ENCODE peak calls at places on chromosomes 16 and 17, in eight cellular contexts. One of them, this sample, is unnamed.

GRCh38 chr17:58172369-58173071 is 5.7 kb downstream of the OR4D2 start:
- DNase-seq in thoracic aorta: no peak
- DNase-seq in colonic mucosa: no peak
- DNase-seq in hepatocyte: no peak
- DNase-seq in IMR-90: peak; percentile 4
- DNase-seq in mesendoderm: peak; percentile 91
- DNase-seq in naive thymus-derived CD4-positive, alpha-beta T cell: peak; percentile 61
- DNase-seq in endothelial cell of umbilical vein: no peak
- DNase-seq in this sample: no peak

GRCh38 chr17:65723356-65723928 is 162.0 kb upstream of the AXIN2 start:
- DNase-seq in thoracic aorta: no peak
- DNase-seq in colonic mucosa: no peak
- DNase-seq in hepatocyte: no peak
- DNase-seq in IMR-90: peak; percentile 28
- DNase-seq in mesendoderm: no peak
- DNase-seq in naive thymus-derived CD4-positive, alpha-beta T cell: no peak
- DNase-seq in endothelial cell of umbilical vein: peak; percentile 46
- DNase-seq in this sample: no peak

GRCh38 chr17:40410082-40410481 is 7.6 kb downstream of the TOP2A start:
- DNase-seq in thoracic aorta: no peak
- DNase-seq in colonic mucosa: no peak
- DNase-seq in hepatocyte: no peak
- DNase-seq in IMR-90: no peak
- DNase-seq in mesendoderm: no peak
- DNase-seq in naive thymus-derived CD4-positive, alpha-beta T cell: no peak
- DNase-seq in endothelial cell of umbilical vein: no peak
- DNase-seq in this sample: no peak

GRCh38 chr17:2809337-2809736 is 13.1 kb downstream of the RAP1GAP2 start:
- DNase-seq in thoracic aorta: no peak
- DNase-seq in colonic mucosa: no peak
- DNase-seq in hepatocyte: no peak
- DNase-seq in IMR-90: no peak
- DNase-seq in mesendoderm: no peak
- DNase-seq in naive thymus-derived CD4-positive, alpha-beta T cell: no peak
- DNase-seq in endothelial cell of umbilical vein: no peak
- DNase-seq in this sample: no peak

GRCh38 chr16:17590711-17591654 is 120.2 kb upstream of the XYLT1 start:
- DNase-seq in thoracic aorta: no peak
- DNase-seq in colonic mucosa: no peak
- DNase-seq in hepatocyte: no peak
- DNase-seq in IMR-90: no peak
- DNase-seq in mesendoderm: peak; percentile 9
- DNase-seq in naive thymus-derived CD4-positive, alpha-beta T cell: no peak
- DNase-seq in endothelial cell of umbilical vein: no peak
- DNase-seq in this sample: no peak

GRCh38 chr17:1294157-1294717 is 14.8 kb downstream of the TRARG1 start:
- DNase-seq in thoracic aorta: no peak
- DNase-seq in colonic mucosa: peak; percentile 28
- DNase-seq in hepatocyte: no peak
- DNase-seq in IMR-90: no peak
- DNase-seq in mesendoderm: no peak
- DNase-seq in naive thymus-derived CD4-positive, alpha-beta T cell: peak; percentile 93
- DNase-seq in endothelial cell of umbilical vein: no peak
- DNase-seq in this sample: no peak

GRCh38 chr17:329794-330420 is 22.7 kb downstream of the RPH3AL start:
- DNase-seq in thoracic aorta: no peak
- DNase-seq in colonic mucosa: no peak
- DNase-seq in hepatocyte: no peak
- DNase-seq in IMR-90: no peak
- DNase-seq in mesendoderm: no peak
- DNase-seq in naive thymus-derived CD4-positive, alpha-beta T cell: no peak
- DNase-seq in endothelial cell of umbilical vein: no peak
- DNase-seq in this sample: no peak

GRCh38 chr17:79803997-79804855 is 7.3 kb upstream of the CBX8 start:
- DNase-seq in thoracic aorta: no peak
- DNase-seq in colonic mucosa: no peak
- DNase-seq in hepatocyte: peak; percentile 55
- DNase-seq in IMR-90: no peak
- DNase-seq in mesendoderm: no peak
- DNase-seq in naive thymus-derived CD4-positive, alpha-beta T cell: peak; percentile 51
- DNase-seq in endothelial cell of umbilical vein: no peak
- DNase-seq in this sample: no peak

GRCh38 chr17:21291357-21291756 is 6.8 kb downstream of the MAP2K3 start:
- DNase-seq in thoracic aorta: no peak
- DNase-seq in colonic mucosa: no peak
- DNase-seq in hepatocyte: no peak
- DNase-seq in IMR-90: no peak
- DNase-seq in mesendoderm: no peak
- DNase-seq in naive thymus-derived CD4-positive, alpha-beta T cell: no peak
- DNase-seq in endothelial cell of umbilical vein: no peak
- DNase-seq in this sample: no peak

GRCh38 chr17:596287-596686 is 118.4 kb downstream of the VPS53 start:
- DNase-seq in thoracic aorta: no peak
- DNase-seq in colonic mucosa: no peak
- DNase-seq in hepatocyte: peak; percentile 21
- DNase-seq in IMR-90: peak; percentile 36
- DNase-seq in mesendoderm: no peak
- DNase-seq in naive thymus-derived CD4-positive, alpha-beta T cell: no peak
- DNase-seq in endothelial cell of umbilical vein: no peak
- DNase-seq in this sample: no peak

GRCh38 chr16:4327782-4328579 is 12.1 kb downstream of the GLIS2 start:
- DNase-seq in thoracic aorta: no peak
- DNase-seq in colonic mucosa: peak; percentile 73
- DNase-seq in hepatocyte: peak; percentile 93
- DNase-seq in IMR-90: peak; percentile 69
- DNase-seq in mesendoderm: peak; percentile 94
- DNase-seq in naive thymus-derived CD4-positive, alpha-beta T cell: peak; percentile 57
- DNase-seq in endothelial cell of umbilical vein: peak; percentile 72
- DNase-seq in this sample: peak; percentile 81

GRCh38 chr16:89009343-89010209 is 32.6 kb upstream of the CBFA2T3 start:
- DNase-seq in thoracic aorta: no peak
- DNase-seq in colonic mucosa: no peak
- DNase-seq in hepatocyte: peak; percentile 76
- DNase-seq in IMR-90: no peak
- DNase-seq in mesendoderm: peak; percentile 47
- DNase-seq in naive thymus-derived CD4-positive, alpha-beta T cell: peak; percentile 35
- DNase-seq in endothelial cell of umbilical vein: peak; percentile 16
- DNase-seq in this sample: no peak

GRCh38 chr16:73064227-73064995 is 16.5 kb upstream of the ZFHX3 start:
- DNase-seq in thoracic aorta: no peak
- DNase-seq in colonic mucosa: no peak
- DNase-seq in hepatocyte: no peak
- DNase-seq in IMR-90: peak; percentile 78
- DNase-seq in mesendoderm: peak; percentile 69
- DNase-seq in naive thymus-derived CD4-positive, alpha-beta T cell: no peak
- DNase-seq in endothelial cell of umbilical vein: peak; percentile 62
- DNase-seq in this sample: no peak

GRCh38 chr16:69243479-69243878 is 56.5 kb downstream of the SNTB2 start:
- DNase-seq in thoracic aorta: no peak
- DNase-seq in colonic mucosa: no peak
- DNase-seq in hepatocyte: no peak
- DNase-seq in IMR-90: peak; percentile 81
- DNase-seq in mesendoderm: no peak
- DNase-seq in naive thymus-derived CD4-positive, alpha-beta T cell: no peak
- DNase-seq in endothelial cell of umbilical vein: no peak
- DNase-seq in this sample: no peak

GRCh38 chr16:62700456-62701280 is 664.4 kb upstream of the CDH8 start:
- DNase-seq in thoracic aorta: no peak
- DNase-seq in colonic mucosa: no peak
- DNase-seq in hepatocyte: no peak
- DNase-seq in IMR-90: no peak
- DNase-seq in mesendoderm: no peak
- DNase-seq in naive thymus-derived CD4-positive, alpha-beta T cell: no peak
- DNase-seq in endothelial cell of umbilical vein: no peak
- DNase-seq in this sample: no peak
- H3K27ac ChIP-seq in thoracic aorta: no peak overlapping the region
- H3K27ac ChIP-seq in colonic mucosa: no peak overlapping the region
- H3K27ac ChIP-seq in hepatocyte: no peak overlapping the region
- H3K27ac ChIP-seq in IMR-90: no peak overlapping the region
- H3K27ac ChIP-seq in mesendoderm: no peak overlapping the region
- H3K27ac ChIP-seq in naive thymus-derived CD4-positive, alpha-beta T cell: no peak overlapping the region
- H3K27ac ChIP-seq in endothelial cell of umbilical vein: no peak overlapping the region
- H3K27ac ChIP-seq in this sample: no peak overlapping the region

GRCh38 chr17:7141824-7142223 is 27.2 kb upstream of the ASGR2 start:
- DNase-seq in thoracic aorta: no peak
- DNase-seq in colonic mucosa: peak; percentile 78
- DNase-seq in hepatocyte: peak; percentile 57
- DNase-seq in IMR-90: no peak
- DNase-seq in mesendoderm: no peak
- DNase-seq in naive thymus-derived CD4-positive, alpha-beta T cell: no peak
- DNase-seq in endothelial cell of umbilical vein: no peak
- DNase-seq in this sample: no peak
- H3K27ac ChIP-seq in thoracic aorta: no peak overlapping the region
- H3K27ac ChIP-seq in colonic mucosa: no peak overlapping the region
- H3K27ac ChIP-seq in hepatocyte: peak overlapping the region; percentile 59
- H3K27ac ChIP-seq in IMR-90: no peak overlapping the region
- H3K27ac ChIP-seq in mesendoderm: no peak overlapping the region
- H3K27ac ChIP-seq in naive thymus-derived CD4-positive, alpha-beta T cell: no peak overlapping the region
- H3K27ac ChIP-seq in endothelial cell of umbilical vein: no peak overlapping the region
- H3K27ac ChIP-seq in this sample: no peak overlapping the region

GRCh38 chr16:85991856-85992255 is 92.9 kb downstream of the IRF8 start:
- DNase-seq in thoracic aorta: no peak
- DNase-seq in colonic mucosa: no peak
- DNase-seq in hepatocyte: no peak
- DNase-seq in IMR-90: no peak
- DNase-seq in mesendoderm: no peak
- DNase-seq in naive thymus-derived CD4-positive, alpha-beta T cell: no peak
- DNase-seq in endothelial cell of umbilical vein: no peak
- DNase-seq in this sample: no peak
- H3K27ac ChIP-seq in thoracic aorta: no peak overlapping the region
- H3K27ac ChIP-seq in colonic mucosa: no peak overlapping the region
- H3K27ac ChIP-seq in hepatocyte: no peak overlapping the region
- H3K27ac ChIP-seq in IMR-90: no peak overlapping the region
- H3K27ac ChIP-seq in mesendoderm: no peak overlapping the region
- H3K27ac ChIP-seq in naive thymus-derived CD4-positive, alpha-beta T cell: no peak overlapping the region
- H3K27ac ChIP-seq in endothelial cell of umbilical vein: no peak overlapping the region
- H3K27ac ChIP-seq in this sample: no peak overlapping the region

GRCh38 chr16:25893332-25893731 is 201.6 kb downstream of the HS3ST4 start:
- DNase-seq in thoracic aorta: no peak
- DNase-seq in colonic mucosa: no peak
- DNase-seq in hepatocyte: no peak
- DNase-seq in IMR-90: no peak
- DNase-seq in mesendoderm: peak; percentile 37
- DNase-seq in naive thymus-derived CD4-positive, alpha-beta T cell: no peak
- DNase-seq in endothelial cell of umbilical vein: no peak
- DNase-seq in this sample: no peak

GRCh38 chr16:25896412-25896811 is 204.7 kb downstream of the HS3ST4 start:
- DNase-seq in thoracic aorta: no peak
- DNase-seq in colonic mucosa: no peak
- DNase-seq in hepatocyte: no peak
- DNase-seq in IMR-90: no peak
- DNase-seq in mesendoderm: no peak
- DNase-seq in naive thymus-derived CD4-positive, alpha-beta T cell: no peak
- DNase-seq in endothelial cell of umbilical vein: no peak
- DNase-seq in this sample: no peak

GRCh38 chr16:25895371-25895770 is 203.6 kb downstream of the HS3ST4 start:
- DNase-seq in thoracic aorta: no peak
- DNase-seq in colonic mucosa: no peak
- DNase-seq in hepatocyte: no peak
- DNase-seq in IMR-90: no peak
- DNase-seq in mesendoderm: no peak
- DNase-seq in naive thymus-derived CD4-positive, alpha-beta T cell: no peak
- DNase-seq in endothelial cell of umbilical vein: no peak
- DNase-seq in this sample: no peak

GRCh38 chr16:25897677-25898076 is 205.9 kb downstream of the HS3ST4 start:
- DNase-seq in thoracic aorta: no peak
- DNase-seq in colonic mucosa: no peak
- DNase-seq in hepatocyte: no peak
- DNase-seq in IMR-90: no peak
- DNase-seq in mesendoderm: no peak
- DNase-seq in naive thymus-derived CD4-positive, alpha-beta T cell: no peak
- DNase-seq in endothelial cell of umbilical vein: no peak
- DNase-seq in this sample: no peak
- H3K27ac ChIP-seq in thoracic aorta: no peak overlapping the region
- H3K27ac ChIP-seq in colonic mucosa: no peak overlapping the region
- H3K27ac ChIP-seq in hepatocyte: no peak overlapping the region
- H3K27ac ChIP-seq in IMR-90: no peak overlapping the region
- H3K27ac ChIP-seq in mesendoderm: no peak overlapping the region
- H3K27ac ChIP-seq in naive thymus-derived CD4-positive, alpha-beta T cell: no peak overlapping the region
- H3K27ac ChIP-seq in endothelial cell of umbilical vein: no peak overlapping the region
- H3K27ac ChIP-seq in this sample: no peak overlapping the region

GRCh38 chr17:69228576-69228975 is at the start of gene ABCA10:
- DNase-seq in thoracic aorta: no peak
- DNase-seq in colonic mucosa: no peak
- DNase-seq in hepatocyte: no peak
- DNase-seq in IMR-90: peak; percentile 8
- DNase-seq in mesendoderm: no peak
- DNase-seq in naive thymus-derived CD4-positive, alpha-beta T cell: no peak
- DNase-seq in endothelial cell of umbilical vein: no peak
- DNase-seq in this sample: no peak
- H3K27ac ChIP-seq in thoracic aorta: no peak within 1 kb of the TSS
- H3K27ac ChIP-seq in colonic mucosa: no peak within 1 kb of the TSS
- H3K27ac ChIP-seq in hepatocyte: no peak within 1 kb of the TSS
- H3K27ac ChIP-seq in IMR-90: no peak within 1 kb of the TSS
- H3K27ac ChIP-seq in mesendoderm: no peak within 1 kb of the TSS
- H3K27ac ChIP-seq in naive thymus-derived CD4-positive, alpha-beta T cell: no peak within 1 kb of the TSS
- H3K27ac ChIP-seq in endothelial cell of umbilical vein: no peak within 1 kb of the TSS
- H3K27ac ChIP-seq in this sample: no peak within 1 kb of the TSS

GRCh38 chr16:10896165-10896564 is 19.2 kb downstream of the CIITA start:
- DNase-seq in thoracic aorta: no peak
- DNase-seq in colonic mucosa: no peak
- DNase-seq in hepatocyte: no peak
- DNase-seq in IMR-90: no peak
- DNase-seq in mesendoderm: no peak
- DNase-seq in naive thymus-derived CD4-positive, alpha-beta T cell: no peak
- DNase-seq in endothelial cell of umbilical vein: no peak
- DNase-seq in this sample: no peak

GRCh38 chr16:10892782-10893181 is 15.8 kb downstream of the CIITA start:
- DNase-seq in thoracic aorta: no peak
- DNase-seq in colonic mucosa: no peak
- DNase-seq in hepatocyte: no peak
- DNase-seq in IMR-90: no peak
- DNase-seq in mesendoderm: no peak
- DNase-seq in naive thymus-derived CD4-positive, alpha-beta T cell: no peak
- DNase-seq in endothelial cell of umbilical vein: no peak
- DNase-seq in this sample: no peak

GRCh38 chr16:10895053-10895946 is 18.3 kb downstream of the CIITA start:
- DNase-seq in thoracic aorta: no peak
- DNase-seq in colonic mucosa: peak; percentile 47
- DNase-seq in hepatocyte: peak; percentile 79
- DNase-seq in IMR-90: peak; percentile 38
- DNase-seq in mesendoderm: peak; percentile 82
- DNase-seq in naive thymus-derived CD4-positive, alpha-beta T cell: peak; percentile 24
- DNase-seq in endothelial cell of umbilical vein: peak; percentile 22
- DNase-seq in this sample: no peak

GRCh38 chr16:10896723-10897122 is 19.7 kb downstream of the CIITA start:
- DNase-seq in thoracic aorta: no peak
- DNase-seq in colonic mucosa: no peak
- DNase-seq in hepatocyte: no peak
- DNase-seq in IMR-90: no peak
- DNase-seq in mesendoderm: no peak
- DNase-seq in naive thymus-derived CD4-positive, alpha-beta T cell: no peak
- DNase-seq in endothelial cell of umbilical vein: no peak
- DNase-seq in this sample: no peak

DNA sequence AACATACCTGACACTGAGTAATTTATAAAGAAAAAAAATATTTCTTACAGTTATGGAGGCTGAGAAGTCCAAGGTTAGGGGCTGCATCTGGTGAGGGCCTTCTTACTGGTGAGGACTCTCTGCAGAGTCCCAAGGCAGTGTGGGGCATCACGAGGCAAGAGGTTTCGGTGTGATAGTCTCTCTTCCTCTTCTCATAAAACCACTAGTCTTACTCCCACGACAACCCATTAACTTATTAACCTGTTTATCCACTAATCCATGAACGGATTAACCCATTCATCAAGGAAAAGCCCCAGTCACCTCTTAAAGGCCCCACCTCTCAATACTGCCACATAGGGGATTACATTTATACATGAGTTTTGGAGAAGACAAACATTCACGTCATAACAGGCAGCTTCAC is 20.1 kb downstream of the CIITA start:
- DNase-seq in thoracic aorta: no peak
- DNase-seq in colonic mucosa: no peak
- DNase-seq in hepatocyte: no peak
- DNase-seq in IMR-90: no peak
- DNase-seq in mesendoderm: no peak
- DNase-seq in naive thymus-derived CD4-positive, alpha-beta T cell: no peak
- DNase-seq in endothelial cell of umbilical vein: no peak
- DNase-seq in this sample: no peak
- H3K27ac ChIP-seq in thoracic aorta: no peak overlapping the region
- H3K27ac ChIP-seq in colonic mucosa: no peak overlapping the region
- H3K27ac ChIP-seq in hepatocyte: no peak overlapping the region
- H3K27ac ChIP-seq in IMR-90: no peak overlapping the region
- H3K27ac ChIP-seq in mesendoderm: no peak overlapping the region
- H3K27ac ChIP-seq in naive thymus-derived CD4-positive, alpha-beta T cell: no peak overlapping the region
- H3K27ac ChIP-seq in endothelial cell of umbilical vein: no peak overlapping the region
- H3K27ac ChIP-seq in this sample: no peak overlapping the region